ENCODE peak calls at places on chromosomes 13 and 19, in eight cellular contexts. One of them, this sample, is unnamed.

GRCh38 chr19:57655443-57655842 is 13.3 kb upstream of the ZSCAN4 start:
- DNase-seq in mammary epithelial cell: no peak
- DNase-seq in NCI-H2171 treated with DMSO at 0.1 percent for 48 hours: no peak
- DNase-seq in H54: no peak
- DNase-seq in RPMI8226: no peak
- DNase-seq in effector CD4-positive, alpha-beta T cell: no peak
- DNase-seq in thoracic aorta: no peak
- DNase-seq in HFFc6: no peak
- DNase-seq in this sample: no peak

GRCh38 chr13:84430015-84430414 is 547.7 kb upstream of the SLITRK1 start:
- DNase-seq in HFFc6: peak; percentile 92
- DNase-seq in NCI-H2171 treated with DMSO at 0.1 percent for 48 hours: no peak
- DNase-seq in thoracic aorta: no peak
- DNase-seq in effector CD4-positive, alpha-beta T cell: no peak
- DNase-seq in mammary epithelial cell: peak; percentile 5
- DNase-seq in H54: no peak
- DNase-seq in RPMI8226: no peak
- DNase-seq in this sample: no peak

GRCh38 chr19:41323023-41323422 is 13.1 kb downstream of the CCDC97 start:
- DNase-seq in mammary epithelial cell: no peak
- DNase-seq in effector CD4-positive, alpha-beta T cell: no peak
- DNase-seq in RPMI8226: no peak
- DNase-seq in NCI-H2171 treated with DMSO at 0.1 percent for 48 hours: no peak
- DNase-seq in thoracic aorta: no peak
- DNase-seq in H54: no peak
- DNase-seq in HFFc6: peak; percentile 52
- DNase-seq in this sample: no peak

GRCh38 chr19:4847190-4847973 is 15.9 kb upstream of the TICAM1 start:
- DNase-seq in effector CD4-positive, alpha-beta T cell: no peak
- DNase-seq in HFFc6: no peak
- DNase-seq in thoracic aorta: no peak
- DNase-seq in NCI-H2171 treated with DMSO at 0.1 percent for 48 hours: no peak
- DNase-seq in mammary epithelial cell: no peak
- DNase-seq in H54: no peak
- DNase-seq in RPMI8226: no peak
- DNase-seq in this sample: no peak

GRCh38 chr19:18460313-18460712 is 22.4 kb upstream of the ISYNA1 start:
- DNase-seq in H54: no peak
- DNase-seq in thoracic aorta: peak; percentile 62
- DNase-seq in mammary epithelial cell: peak; percentile 65
- DNase-seq in effector CD4-positive, alpha-beta T cell: no peak
- DNase-seq in RPMI8226: no peak
- DNase-seq in HFFc6: peak; percentile 35
- DNase-seq in NCI-H2171 treated with DMSO at 0.1 percent for 48 hours: no peak
- DNase-seq in this sample: peak; percentile 51

GRCh38 chr19:43755256-43755801 is 567 bp upstream of the SMG9 start:
- DNase-seq in H54: no peak
- DNase-seq in HFFc6: no peak
- DNase-seq in RPMI8226: peak; percentile 83
- DNase-seq in thoracic aorta: no peak
- DNase-seq in effector CD4-positive, alpha-beta T cell: peak; percentile 64
- DNase-seq in NCI-H2171 treated with DMSO at 0.1 percent for 48 hours: peak; percentile 84
- DNase-seq in mammary epithelial cell: peak; percentile 42
- DNase-seq in this sample: peak; percentile 57

GRCh38 chr13:111482126-111482525 is 161.7 kb downstream of the TEX29 start:
- DNase-seq in effector CD4-positive, alpha-beta T cell: no peak
- DNase-seq in HFFc6: no peak
- DNase-seq in RPMI8226: no peak
- DNase-seq in thoracic aorta: no peak
- DNase-seq in H54: no peak
- DNase-seq in NCI-H2171 treated with DMSO at 0.1 percent for 48 hours: no peak
- DNase-seq in mammary epithelial cell: no peak
- DNase-seq in this sample: no peak

GRCh38 chr13:74575729-74576125 is 441.5 kb upstream of the KLF12 start:
- DNase-seq in mammary epithelial cell: peak; percentile 5
- DNase-seq in effector CD4-positive, alpha-beta T cell: peak; percentile 19
- DNase-seq in thoracic aorta: peak; percentile 32
- DNase-seq in NCI-H2171 treated with DMSO at 0.1 percent for 48 hours: peak; percentile 58
- DNase-seq in HFFc6: peak; percentile 3
- DNase-seq in H54: peak; percentile 30
- DNase-seq in RPMI8226: no peak
- DNase-seq in this sample: peak; percentile 36

GRCh38 chr13:87671031-87671823 is at the start of gene SLITRK5:
- DNase-seq in H54: peak; percentile 73
- DNase-seq in HFFc6: peak; percentile 19
- DNase-seq in RPMI8226: peak; percentile 87
- DNase-seq in thoracic aorta: no peak
- DNase-seq in mammary epithelial cell: peak; percentile 46
- DNase-seq in NCI-H2171 treated with DMSO at 0.1 percent for 48 hours: peak; percentile 59
- DNase-seq in effector CD4-positive, alpha-beta T cell: no peak
- DNase-seq in this sample: peak; percentile 60

GRCh38 chr13:77892491-77892890 is 26.1 kb downstream of the EDNRB start:
- DNase-seq in HFFc6: no peak
- DNase-seq in mammary epithelial cell: no peak
- DNase-seq in H54: no peak
- DNase-seq in thoracic aorta: no peak
- DNase-seq in RPMI8226: no peak
- DNase-seq in effector CD4-positive, alpha-beta T cell: no peak
- DNase-seq in NCI-H2171 treated with DMSO at 0.1 percent for 48 hours: no peak
- DNase-seq in this sample: no peak

GRCh38 chr19:33998302-33998701 is 174.0 kb upstream of the LSM14A start:
- DNase-seq in mammary epithelial cell: no peak
- DNase-seq in H54: no peak
- DNase-seq in NCI-H2171 treated with DMSO at 0.1 percent for 48 hours: no peak
- DNase-seq in effector CD4-positive, alpha-beta T cell: no peak
- DNase-seq in HFFc6: no peak
- DNase-seq in thoracic aorta: no peak
- DNase-seq in RPMI8226: no peak
- DNase-seq in this sample: no peak

GRCh38 chr19:47757617-47758432 is 12.5 kb downstream of the NOP53 start:
- DNase-seq in effector CD4-positive, alpha-beta T cell: no peak
- DNase-seq in H54: no peak
- DNase-seq in mammary epithelial cell: no peak
- DNase-seq in NCI-H2171 treated with DMSO at 0.1 percent for 48 hours: no peak
- DNase-seq in thoracic aorta: no peak
- DNase-seq in HFFc6: no peak
- DNase-seq in RPMI8226: no peak
- DNase-seq in this sample: no peak

GRCh38 chr13:72696590-72696989 is 30.8 kb downstream of the MZT1 start:
- DNase-seq in HFFc6: peak; percentile 8
- DNase-seq in thoracic aorta: no peak
- DNase-seq in H54: no peak
- DNase-seq in effector CD4-positive, alpha-beta T cell: no peak
- DNase-seq in mammary epithelial cell: no peak
- DNase-seq in NCI-H2171 treated with DMSO at 0.1 percent for 48 hours: peak; percentile 40
- DNase-seq in RPMI8226: no peak
- DNase-seq in this sample: no peak

GRCh38 chr19:4064551-4065260 is 2.0 kb downstream of the ZBTB7A start:
- DNase-seq in NCI-H2171 treated with DMSO at 0.1 percent for 48 hours: peak; percentile 18
- DNase-seq in thoracic aorta: no peak
- DNase-seq in H54: no peak
- DNase-seq in mammary epithelial cell: no peak
- DNase-seq in effector CD4-positive, alpha-beta T cell: peak; percentile 38
- DNase-seq in HFFc6: no peak
- DNase-seq in RPMI8226: peak; percentile 48
- DNase-seq in this sample: no peak

GRCh38 chr13:36814465-36814864 is 4.6 kb upstream of the RFXAP start:
- DNase-seq in mammary epithelial cell: no peak
- DNase-seq in HFFc6: no peak
- DNase-seq in NCI-H2171 treated with DMSO at 0.1 percent for 48 hours: no peak
- DNase-seq in effector CD4-positive, alpha-beta T cell: no peak
- DNase-seq in RPMI8226: peak; percentile 75
- DNase-seq in thoracic aorta: no peak
- DNase-seq in H54: no peak
- DNase-seq in this sample: no peak

GRCh38 chr19:43562698-43563241 is 12.6 kb downstream of the XRCC1 start:
- DNase-seq in NCI-H2171 treated with DMSO at 0.1 percent for 48 hours: peak; percentile 14
- DNase-seq in HFFc6: peak; percentile 78
- DNase-seq in mammary epithelial cell: peak; percentile 75
- DNase-seq in thoracic aorta: peak; percentile 14
- DNase-seq in RPMI8226: peak; percentile 52
- DNase-seq in effector CD4-positive, alpha-beta T cell: peak; percentile 64
- DNase-seq in H54: peak; percentile 93
- DNase-seq in this sample: peak; percentile 38

GRCh38 chr13:44932850-44933251 is 56.4 kb downstream of the NUFIP1 start:
- DNase-seq in mammary epithelial cell: no peak
- DNase-seq in HFFc6: peak; percentile 71
- DNase-seq in NCI-H2171 treated with DMSO at 0.1 percent for 48 hours: no peak
- DNase-seq in RPMI8226: peak; percentile 12
- DNase-seq in H54: no peak
- DNase-seq in effector CD4-positive, alpha-beta T cell: no peak
- DNase-seq in thoracic aorta: no peak
- DNase-seq in this sample: no peak

GRCh38 chr19:11551603-11552235 is 7.3 kb downstream of the ELOF1 start:
- DNase-seq in HFFc6: peak; percentile 9
- DNase-seq in effector CD4-positive, alpha-beta T cell: no peak
- DNase-seq in mammary epithelial cell: no peak
- DNase-seq in RPMI8226: no peak
- DNase-seq in thoracic aorta: no peak
- DNase-seq in H54: no peak
- DNase-seq in NCI-H2171 treated with DMSO at 0.1 percent for 48 hours: no peak
- DNase-seq in this sample: no peak

GRCh38 chr19:6215701-6216235 is 64.0 kb downstream of the MLLT1 start:
- DNase-seq in RPMI8226: no peak
- DNase-seq in thoracic aorta: no peak
- DNase-seq in HFFc6: no peak
- DNase-seq in NCI-H2171 treated with DMSO at 0.1 percent for 48 hours: no peak
- DNase-seq in effector CD4-positive, alpha-beta T cell: no peak
- DNase-seq in H54: no peak
- DNase-seq in mammary epithelial cell: no peak
- DNase-seq in this sample: no peak

GRCh38 chr13:109088101-109088500 is 458.7 kb downstream of the MYO16 start:
- DNase-seq in mammary epithelial cell: peak; percentile 62
- DNase-seq in effector CD4-positive, alpha-beta T cell: no peak
- DNase-seq in RPMI8226: no peak
- DNase-seq in HFFc6: no peak
- DNase-seq in thoracic aorta: no peak
- DNase-seq in H54: no peak
- DNase-seq in NCI-H2171 treated with DMSO at 0.1 percent for 48 hours: no peak
- DNase-seq in this sample: no peak

GRCh38 chr19:48443262-48443661 is 2.5 kb upstream of the GRWD1 start:
- DNase-seq in H54: no peak
- DNase-seq in effector CD4-positive, alpha-beta T cell: no peak
- DNase-seq in NCI-H2171 treated with DMSO at 0.1 percent for 48 hours: peak; percentile 18
- DNase-seq in RPMI8226: no peak
- DNase-seq in HFFc6: no peak
- DNase-seq in mammary epithelial cell: no peak
- DNase-seq in thoracic aorta: no peak
- DNase-seq in this sample: no peak

GRCh38 chr13:91133941-91134772 is 213.3 kb upstream of the MIR17HG start:
- DNase-seq in RPMI8226: peak; percentile 13
- DNase-seq in mammary epithelial cell: peak; percentile 49
- DNase-seq in thoracic aorta: no peak
- DNase-seq in HFFc6: peak; percentile 47
- DNase-seq in NCI-H2171 treated with DMSO at 0.1 percent for 48 hours: peak; percentile 44
- DNase-seq in effector CD4-positive, alpha-beta T cell: no peak
- DNase-seq in H54: peak; percentile 14
- DNase-seq in this sample: no peak

GRCh38 chr19:11652492-11652891 is 55.2 kb downstream of the ZNF627 start:
- DNase-seq in NCI-H2171 treated with DMSO at 0.1 percent for 48 hours: no peak
- DNase-seq in mammary epithelial cell: no peak
- DNase-seq in RPMI8226: no peak
- DNase-seq in thoracic aorta: no peak
- DNase-seq in effector CD4-positive, alpha-beta T cell: no peak
- DNase-seq in HFFc6: no peak
- DNase-seq in H54: no peak
- DNase-seq in this sample: no peak

GRCh38 chr13:44232729-44233128 is 140.9 kb upstream of the SERP2 start:
- DNase-seq in mammary epithelial cell: no peak
- DNase-seq in RPMI8226: no peak
- DNase-seq in effector CD4-positive, alpha-beta T cell: no peak
- DNase-seq in H54: no peak
- DNase-seq in thoracic aorta: no peak
- DNase-seq in HFFc6: no peak
- DNase-seq in NCI-H2171 treated with DMSO at 0.1 percent for 48 hours: no peak
- DNase-seq in this sample: no peak

GRCh38 chr19:33458171-33458633 is 63.4 kb downstream of the PEPD start:
- DNase-seq in mammary epithelial cell: no peak
- DNase-seq in HFFc6: no peak
- DNase-seq in RPMI8226: no peak
- DNase-seq in effector CD4-positive, alpha-beta T cell: no peak
- DNase-seq in NCI-H2171 treated with DMSO at 0.1 percent for 48 hours: no peak
- DNase-seq in thoracic aorta: no peak
- DNase-seq in H54: no peak
- DNase-seq in this sample: no peak

GRCh38 chr13:100987993-100988392 is 313.4 kb upstream of the TMTC4 start:
- DNase-seq in HFFc6: no peak
- DNase-seq in RPMI8226: no peak
- DNase-seq in mammary epithelial cell: no peak
- DNase-seq in NCI-H2171 treated with DMSO at 0.1 percent for 48 hours: no peak
- DNase-seq in thoracic aorta: no peak
- DNase-seq in H54: no peak
- DNase-seq in effector CD4-positive, alpha-beta T cell: no peak
- DNase-seq in this sample: no peak

GRCh38 chr13:78881746-78882145 is 222.8 kb upstream of the OBI1 start:
- DNase-seq in thoracic aorta: no peak
- DNase-seq in mammary epithelial cell: no peak
- DNase-seq in NCI-H2171 treated with DMSO at 0.1 percent for 48 hours: peak; percentile 88
- DNase-seq in RPMI8226: no peak
- DNase-seq in H54: no peak
- DNase-seq in HFFc6: no peak
- DNase-seq in effector CD4-positive, alpha-beta T cell: no peak
- DNase-seq in this sample: no peak

GRCh38 chr13:26327905-26328304 is 74.0 kb downstream of the CDK8 start:
- DNase-seq in effector CD4-positive, alpha-beta T cell: no peak
- DNase-seq in mammary epithelial cell: no peak
- DNase-seq in NCI-H2171 treated with DMSO at 0.1 percent for 48 hours: no peak
- DNase-seq in thoracic aorta: no peak
- DNase-seq in HFFc6: no peak
- DNase-seq in H54: no peak
- DNase-seq in RPMI8226: no peak
- DNase-seq in this sample: no peak

GRCh38 chr13:105814219-105814901 is 721.1 kb downstream of the EFNB2 start:
- DNase-seq in NCI-H2171 treated with DMSO at 0.1 percent for 48 hours: peak; percentile 67
- DNase-seq in effector CD4-positive, alpha-beta T cell: no peak
- DNase-seq in RPMI8226: no peak
- DNase-seq in H54: no peak
- DNase-seq in HFFc6: no peak
- DNase-seq in thoracic aorta: no peak
- DNase-seq in mammary epithelial cell: peak; percentile 95
- DNase-seq in this sample: no peak

GRCh38 chr13:100722517-100722916 is 47.9 kb upstream of the TMTC4 start:
- DNase-seq in H54: no peak
- DNase-seq in effector CD4-positive, alpha-beta T cell: no peak
- DNase-seq in thoracic aorta: no peak
- DNase-seq in mammary epithelial cell: no peak
- DNase-seq in HFFc6: no peak
- DNase-seq in RPMI8226: no peak
- DNase-seq in NCI-H2171 treated with DMSO at 0.1 percent for 48 hours: no peak
- DNase-seq in this sample: no peak

This sample was measured in tibial nerve.